ENCODE peak calls at places on chromosomes 11 and 22, in eight cellular contexts. One of them, this sample, is unnamed.

GRCh38 chr11:65791719-65792213 is 4.9 kb downstream of the OVOL1 start:
- DNase-seq in tibial nerve: no peak
- DNase-seq in sigmoid colon: no peak
- DNase-seq in A549: no peak
- DNase-seq in suprapubic skin: peak
- DNase-seq in H1: no peak
- DNase-seq in stomach: peak
- DNase-seq in ovary: no peak
- DNase-seq in this sample: peak

GRCh38 chr11:44319170-44319551 is 9.2 kb upstream of the ALX4 start:
- DNase-seq in ovary: peak
- DNase-seq in suprapubic skin: no peak
- DNase-seq in A549: no peak
- DNase-seq in tibial nerve: no peak
- DNase-seq in sigmoid colon: no peak
- DNase-seq in stomach: no peak
- DNase-seq in H1: no peak
- DNase-seq in this sample: no peak

GRCh38 chr11:125886997-125887372 is 483 bp upstream of the HYLS1 start:
- DNase-seq in tibial nerve: no peak
- DNase-seq in A549: no peak
- DNase-seq in stomach: no peak
- DNase-seq in sigmoid colon: peak
- DNase-seq in H1: no peak
- DNase-seq in ovary: peak
- DNase-seq in suprapubic skin: peak
- DNase-seq in this sample: peak

GRCh38 chr22:31626427-31627150 is 35.4 kb downstream of the PISD start:
- DNase-seq in sigmoid colon: no peak
- DNase-seq in ovary: peak
- DNase-seq in A549: no peak
- DNase-seq in stomach: peak
- DNase-seq in tibial nerve: no peak
- DNase-seq in suprapubic skin: no peak
- DNase-seq in H1: no peak
- DNase-seq in this sample: no peak

GRCh38 chr11:124717786-124718634 is 21.7 kb upstream of the NRGN start:
- DNase-seq in A549: no peak
- DNase-seq in H1: no peak
- DNase-seq in tibial nerve: no peak
- DNase-seq in ovary: peak
- DNase-seq in stomach: no peak
- DNase-seq in suprapubic skin: no peak
- DNase-seq in sigmoid colon: no peak
- DNase-seq in this sample: peak

GRCh38 chr11:74024630-74025029 is 15.7 kb upstream of the UCP3 start:
- DNase-seq in ovary: no peak
- DNase-seq in sigmoid colon: peak
- DNase-seq in H1: no peak
- DNase-seq in A549: no peak
- DNase-seq in tibial nerve: peak
- DNase-seq in stomach: peak
- DNase-seq in suprapubic skin: no peak
- DNase-seq in this sample: peak

GRCh38 chr11:104352036-104352435 is 188.1 kb upstream of the PDGFD start:
- DNase-seq in suprapubic skin: no peak
- DNase-seq in H1: no peak
- DNase-seq in A549: no peak
- DNase-seq in sigmoid colon: no peak
- DNase-seq in tibial nerve: no peak
- DNase-seq in stomach: no peak
- DNase-seq in ovary: no peak
- DNase-seq in this sample: no peak

GRCh38 chr11:1675536-1676253 is 21.3 kb upstream of the KRTAP5-6 start:
- DNase-seq in H1: no peak
- DNase-seq in sigmoid colon: no peak
- DNase-seq in tibial nerve: no peak
- DNase-seq in ovary: no peak
- DNase-seq in stomach: no peak
- DNase-seq in A549: no peak
- DNase-seq in suprapubic skin: no peak
- DNase-seq in this sample: no peak

GRCh38 chr11:117189191-117189940 is 9.8 kb upstream of the TAGLN start:
- DNase-seq in tibial nerve: no peak
- DNase-seq in A549: no peak
- DNase-seq in H1: no peak
- DNase-seq in suprapubic skin: no peak
- DNase-seq in stomach: peak
- DNase-seq in ovary: no peak
- DNase-seq in sigmoid colon: peak
- DNase-seq in this sample: peak

GRCh38 chr11:94544832-94545640 is 1.3 kb downstream of the FUT4 start:
- DNase-seq in sigmoid colon: peak
- DNase-seq in suprapubic skin: peak
- DNase-seq in tibial nerve: no peak
- DNase-seq in A549: no peak
- DNase-seq in ovary: peak
- DNase-seq in stomach: peak
- DNase-seq in H1: no peak
- DNase-seq in this sample: peak

GRCh38 chr22:46866591-46866990 is 104.1 kb downstream of the TBC1D22A start:
- DNase-seq in sigmoid colon: no peak
- DNase-seq in tibial nerve: no peak
- DNase-seq in H1: peak
- DNase-seq in ovary: no peak
- DNase-seq in suprapubic skin: no peak
- DNase-seq in stomach: no peak
- DNase-seq in A549: no peak
- DNase-seq in this sample: no peak

GRCh38 chr11:7520011-7520942 is 6.5 kb downstream of the PPFIBP2 start:
- DNase-seq in ovary: no peak
- DNase-seq in H1: no peak
- DNase-seq in stomach: no peak
- DNase-seq in A549: no peak
- DNase-seq in suprapubic skin: no peak
- DNase-seq in sigmoid colon: no peak
- DNase-seq in tibial nerve: no peak
- DNase-seq in this sample: no peak

GRCh38 chr22:17772963-17773605 is 1.2 kb downstream of the BID start:
- DNase-seq in A549: no peak
- DNase-seq in H1: no peak
- DNase-seq in tibial nerve: no peak
- DNase-seq in stomach: no peak
- DNase-seq in sigmoid colon: peak
- DNase-seq in suprapubic skin: no peak
- DNase-seq in ovary: no peak
- DNase-seq in this sample: peak

GRCh38 chr11:122491486-122491885 is 164.0 kb upstream of the UBASH3B start:
- DNase-seq in tibial nerve: no peak
- DNase-seq in suprapubic skin: no peak
- DNase-seq in sigmoid colon: no peak
- DNase-seq in A549: no peak
- DNase-seq in H1: no peak
- DNase-seq in stomach: no peak
- DNase-seq in ovary: no peak
- DNase-seq in this sample: no peak

GRCh38 chr22:33918676-33919590 is 1.3 kb downstream of the LARGE1 start:
- DNase-seq in ovary: no peak
- DNase-seq in H1: no peak
- DNase-seq in suprapubic skin: no peak
- DNase-seq in stomach: no peak
- DNase-seq in tibial nerve: no peak
- DNase-seq in A549: no peak
- DNase-seq in sigmoid colon: no peak
- DNase-seq in this sample: no peak

DNA sequence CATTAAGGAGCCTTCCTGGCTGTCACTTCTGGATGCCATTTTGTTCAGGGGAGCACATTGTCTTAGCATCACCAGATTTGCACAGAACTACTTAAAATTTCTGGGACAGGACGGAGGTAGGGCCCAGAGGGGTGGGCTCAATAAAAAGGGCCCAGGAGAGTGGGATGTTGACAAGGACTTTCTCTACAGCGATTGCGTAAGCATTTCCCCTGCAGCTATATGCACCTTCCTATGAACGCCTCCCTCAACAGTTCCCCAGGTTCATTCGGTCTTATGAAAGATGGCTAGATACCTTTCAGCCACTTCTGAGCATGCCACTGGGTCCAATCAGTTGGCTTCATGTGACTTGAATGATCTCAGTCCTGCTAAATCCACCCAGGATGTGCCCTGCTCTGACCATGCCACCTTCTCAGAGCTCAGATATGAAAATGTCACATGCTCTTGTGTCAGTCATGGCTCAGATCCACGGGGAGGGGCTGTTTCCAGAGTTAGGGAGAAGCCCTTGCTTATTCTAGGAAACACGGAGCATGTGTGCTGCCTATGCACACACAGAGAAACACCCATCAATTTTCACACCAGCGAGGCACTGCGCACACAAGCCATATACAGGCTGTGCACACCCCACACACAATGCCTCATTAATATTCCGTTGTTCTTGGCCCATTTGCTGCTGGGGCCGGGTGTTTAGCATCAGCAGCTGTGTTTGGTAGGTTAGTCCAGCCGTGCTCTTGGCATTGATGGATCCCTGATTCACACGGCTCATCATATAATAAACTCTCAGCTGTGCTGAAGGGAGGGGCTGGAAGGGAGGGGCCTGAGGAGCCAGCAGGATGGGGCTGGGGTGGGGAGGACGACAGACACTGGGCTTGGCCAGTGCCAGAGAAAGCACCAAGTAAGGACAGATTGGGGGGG is 52.5 kb upstream of the NNMT start:
- DNase-seq in sigmoid colon: peak
- DNase-seq in suprapubic skin: no peak
- DNase-seq in A549: no peak
- DNase-seq in tibial nerve: no peak
- DNase-seq in ovary: no peak
- DNase-seq in H1: no peak
- DNase-seq in stomach: no peak
- DNase-seq in this sample: no peak
- TF ChIP-seq EP300 in sigmoid colon: no peak
- TF ChIP-seq EP300 in suprapubic skin: no peak
- TF ChIP-seq EP300 in A549: no peak
- TF ChIP-seq EP300 in tibial nerve: no peak
- TF ChIP-seq EP300 in ovary: no peak
- TF ChIP-seq EP300 in H1: no peak
- TF ChIP-seq EP300 in stomach: no peak
- TF ChIP-seq EP300 in this sample: no peak

DNA sequence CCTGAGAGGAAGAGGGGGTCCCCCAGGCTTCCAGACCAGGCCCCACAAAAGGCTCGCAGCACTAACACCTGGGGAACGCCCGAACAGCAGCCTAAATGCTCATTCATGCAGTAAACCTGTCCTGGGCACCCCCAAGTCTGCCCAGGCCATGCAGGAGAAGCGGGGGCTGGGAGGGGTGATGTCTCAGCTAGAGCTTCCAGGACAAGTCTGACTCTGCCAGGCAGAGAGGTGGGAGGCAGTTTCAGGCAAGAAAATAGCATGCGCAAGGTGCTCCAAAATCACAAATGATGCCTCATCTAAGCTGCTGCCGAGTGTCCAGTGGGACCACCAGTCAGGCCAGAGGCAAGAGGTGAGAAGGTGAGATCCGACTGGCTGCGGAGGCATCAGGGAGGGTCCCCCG is 14.6 kb downstream of the CABP7 start:
- DNase-seq in suprapubic skin: no peak
- DNase-seq in stomach: no peak
- DNase-seq in ovary: no peak
- DNase-seq in sigmoid colon: no peak
- DNase-seq in tibial nerve: no peak
- DNase-seq in A549: no peak
- DNase-seq in H1: no peak
- DNase-seq in this sample: no peak
- TF ChIP-seq CTCF in suprapubic skin: no peak
- TF ChIP-seq CTCF in stomach: no peak
- TF ChIP-seq CTCF in ovary: no peak
- TF ChIP-seq CTCF in sigmoid colon: no peak
- TF ChIP-seq CTCF in tibial nerve: no peak
- TF ChIP-seq CTCF in A549: no peak
- TF ChIP-seq CTCF in H1: no peak
- TF ChIP-seq CTCF in this sample: no peak

GRCh38 chr11:86586307-86586706 is 86.1 kb downstream of the ME3 start:
- DNase-seq in sigmoid colon: no peak
- DNase-seq in A549: no peak
- DNase-seq in ovary: no peak
- DNase-seq in suprapubic skin: no peak
- DNase-seq in tibial nerve: no peak
- DNase-seq in stomach: no peak
- DNase-seq in H1: no peak
- DNase-seq in this sample: no peak

GRCh38 chr11:86589856-86590589 is 82.4 kb downstream of the ME3 start:
- DNase-seq in tibial nerve: no peak
- DNase-seq in stomach: no peak
- DNase-seq in H1: no peak
- DNase-seq in sigmoid colon: no peak
- DNase-seq in ovary: no peak
- DNase-seq in A549: no peak
- DNase-seq in suprapubic skin: no peak
- DNase-seq in this sample: no peak

GRCh38 chr11:86589204-86589603 is 83.2 kb downstream of the ME3 start:
- DNase-seq in H1: no peak
- DNase-seq in ovary: no peak
- DNase-seq in sigmoid colon: no peak
- DNase-seq in A549: no peak
- DNase-seq in suprapubic skin: no peak
- DNase-seq in tibial nerve: no peak
- DNase-seq in stomach: no peak
- DNase-seq in this sample: no peak

GRCh38 chr11:86587559-86588193 is 84.7 kb downstream of the ME3 start:
- DNase-seq in tibial nerve: no peak
- DNase-seq in suprapubic skin: no peak
- DNase-seq in A549: no peak
- DNase-seq in ovary: no peak
- DNase-seq in H1: no peak
- DNase-seq in sigmoid colon: no peak
- DNase-seq in stomach: no peak
- DNase-seq in this sample: no peak

GRCh38 chr11:86588566-86589090 is 83.8 kb downstream of the ME3 start:
- DNase-seq in A549: no peak
- DNase-seq in stomach: no peak
- DNase-seq in H1: no peak
- DNase-seq in ovary: no peak
- DNase-seq in suprapubic skin: no peak
- DNase-seq in tibial nerve: no peak
- DNase-seq in sigmoid colon: no peak
- DNase-seq in this sample: peak
- TF ChIP-seq EP300 in A549: no peak
- TF ChIP-seq EP300 in stomach: no peak
- TF ChIP-seq EP300 in H1: no peak
- TF ChIP-seq EP300 in ovary: no peak
- TF ChIP-seq EP300 in suprapubic skin: no peak
- TF ChIP-seq EP300 in tibial nerve: no peak
- TF ChIP-seq EP300 in sigmoid colon: no peak
- TF ChIP-seq EP300 in this sample: no peak

DNA sequence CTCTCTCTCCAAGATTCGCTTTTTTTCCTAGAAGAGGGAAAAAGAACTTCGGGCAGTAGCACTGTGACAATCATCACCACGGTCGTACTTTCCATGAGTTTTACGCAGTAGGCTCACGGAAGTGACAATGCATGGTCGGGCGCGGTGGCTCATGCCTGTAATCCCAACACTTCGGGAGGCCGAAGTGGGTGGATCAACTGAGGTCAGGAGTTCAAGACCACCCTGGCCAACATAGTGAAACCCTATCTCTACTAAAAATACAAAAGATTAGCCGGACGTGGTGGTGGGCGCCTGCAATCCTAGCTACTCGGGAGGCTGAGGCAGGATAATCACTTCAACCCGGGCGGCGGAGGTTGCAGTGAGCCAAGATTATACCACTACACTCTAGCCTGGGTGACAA is 23.4 kb downstream of the GRAP2 start:
- DNase-seq in H1: no peak
- DNase-seq in A549: no peak
- DNase-seq in stomach: no peak
- DNase-seq in ovary: no peak
- DNase-seq in suprapubic skin: no peak
- DNase-seq in sigmoid colon: no peak
- DNase-seq in tibial nerve: no peak
- DNase-seq in this sample: no peak
- TF ChIP-seq CTCF in H1: no peak
- TF ChIP-seq CTCF in A549: no peak
- TF ChIP-seq CTCF in stomach: no peak
- TF ChIP-seq CTCF in ovary: no peak
- TF ChIP-seq CTCF in suprapubic skin: no peak
- TF ChIP-seq CTCF in sigmoid colon: no peak
- TF ChIP-seq CTCF in tibial nerve: no peak
- TF ChIP-seq CTCF in this sample: no peak

This sample was measured in upper lobe of left lung.